ENCODE peak calls at places on chromosomes 13 and 19, in five cellular contexts. V is lower lobe of right lung, T is BE2C, F is brain microvascular endothelial cell, L is progenitor cell of endocrine pancreas. R is an unnamed sample.

GRCh38 chr19:31249217-31249616 is 100.0 kb downstream of the TSHZ3 start:
- DNase-seq in V (no peak), T (no peak), F (no peak), L (no peak), R (no peak)

GRCh38 chr13:100645382-100645781 is 29.2 kb downstream of the TMTC4 start:
- DNase-seq in V (no peak), T (no peak), F (no peak), L (no peak), R (no peak)

GRCh38 chr13:50787316-50788195 is 55.9 kb downstream of the DLEU7 start:
- DNase-seq in V (no peak), T (no peak), F (no peak), L (no peak), R (no peak)

GRCh38 chr19:43776285-43776684 is 4.5 kb downstream of the KCNN4 start:
- DNase-seq in V (no peak), T (no peak), F (no peak), L (no peak), R (no peak)

GRCh38 chr13:41827507-41828213 is 133.2 kb downstream of the VWA8 start:
- DNase-seq in V (no peak), T (no peak), F (peak), L (no peak), R (peak)

GRCh38 chr19:29013325-29013724 is 199.6 kb downstream of the UQCRFS1 start:
- DNase-seq in V (no peak), T (no peak), F (no peak), L (no peak), R (no peak)

GRCh38 chr19:58277748-58278147 is 1.0 kb upstream of the ZNF8 start:
- DNase-seq in V (no peak), T (no peak), F (no peak), L (no peak), R (no peak)

GRCh38 chr13:72694314-72694713 is 33.1 kb downstream of the MZT1 start:
- DNase-seq in V (no peak), T (peak), F (no peak), L (no peak), R (no peak)

GRCh38 chr19:13599681-13600080 is 93.4 kb upstream of the CACNA1A start:
- DNase-seq in V (no peak), T (no peak), F (no peak), L (no peak), R (no peak)

GRCh38 chr19:46192990-46193650 is 36.4 kb upstream of the IGFL1 start:
- DNase-seq in V (no peak), T (peak), F (peak), L (no peak), R (peak)

GRCh38 chr19:29702958-29703320 is 12.1 kb downstream of the C19orf12 start:
- DNase-seq in V (no peak), T (no peak), F (no peak), L (no peak), R (no peak)

GRCh38 chr13:113990321-113990837 is 16.5 kb upstream of the C13orf46 start:
- DNase-seq in V (no peak), T (peak), F (no peak), L (no peak), R (no peak)

GRCh38 chr19:51417107-51417806 is at the start of gene SIGLEC10:
- DNase-seq in V (peak), T (no peak), F (no peak), L (no peak), R (peak)

GRCh38 chr13:91698308-91698707 is 299.9 kb downstream of the GPC5 start:
- DNase-seq in V (no peak), T (no peak), F (no peak), L (no peak), R (no peak)

GRCh38 chr13:26460652-26461051 is 96.8 kb upstream of the WASF3 start:
- DNase-seq in V (no peak), T (peak), F (peak), L (no peak), R (peak)

GRCh38 chr13:108194435-108194936 is 20.9 kb downstream of the LIG4 start:
- DNase-seq in V (no peak), T (no peak), F (no peak), L (no peak), R (no peak)

GRCh38 chr13:114339779-114340534 is 25.7 kb downstream of the CHAMP1 start:
- DNase-seq in V (no peak), T (peak), F (no peak), L (no peak), R (peak)

DNA sequence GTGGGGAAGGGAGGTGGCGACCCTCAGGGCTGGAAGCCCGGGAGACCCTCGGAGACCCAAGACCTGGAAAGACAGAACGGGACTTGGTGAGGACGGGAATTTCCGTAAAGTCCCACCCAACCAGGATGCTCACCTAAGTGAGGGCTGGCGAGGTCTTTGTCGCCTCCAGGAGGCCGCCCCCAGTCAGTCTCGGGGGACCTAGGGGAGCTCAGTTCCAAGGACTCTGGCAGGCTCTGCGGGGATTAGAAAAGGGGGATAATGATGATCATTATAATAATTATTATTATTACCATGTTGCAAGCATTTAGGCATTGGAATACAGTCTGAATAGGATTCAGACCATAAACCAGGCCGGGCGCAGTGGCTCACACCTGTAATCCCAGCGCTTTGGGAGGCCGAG is 9.1 kb upstream of the HSD17B14 start:
- DNase-seq in V (no peak), T (no peak), F (no peak), L (no peak), R (no peak)
- TF ChIP-seq CTCF in V (no peak), T (no peak), F (no peak), L (no peak), R (no peak)

DNA sequence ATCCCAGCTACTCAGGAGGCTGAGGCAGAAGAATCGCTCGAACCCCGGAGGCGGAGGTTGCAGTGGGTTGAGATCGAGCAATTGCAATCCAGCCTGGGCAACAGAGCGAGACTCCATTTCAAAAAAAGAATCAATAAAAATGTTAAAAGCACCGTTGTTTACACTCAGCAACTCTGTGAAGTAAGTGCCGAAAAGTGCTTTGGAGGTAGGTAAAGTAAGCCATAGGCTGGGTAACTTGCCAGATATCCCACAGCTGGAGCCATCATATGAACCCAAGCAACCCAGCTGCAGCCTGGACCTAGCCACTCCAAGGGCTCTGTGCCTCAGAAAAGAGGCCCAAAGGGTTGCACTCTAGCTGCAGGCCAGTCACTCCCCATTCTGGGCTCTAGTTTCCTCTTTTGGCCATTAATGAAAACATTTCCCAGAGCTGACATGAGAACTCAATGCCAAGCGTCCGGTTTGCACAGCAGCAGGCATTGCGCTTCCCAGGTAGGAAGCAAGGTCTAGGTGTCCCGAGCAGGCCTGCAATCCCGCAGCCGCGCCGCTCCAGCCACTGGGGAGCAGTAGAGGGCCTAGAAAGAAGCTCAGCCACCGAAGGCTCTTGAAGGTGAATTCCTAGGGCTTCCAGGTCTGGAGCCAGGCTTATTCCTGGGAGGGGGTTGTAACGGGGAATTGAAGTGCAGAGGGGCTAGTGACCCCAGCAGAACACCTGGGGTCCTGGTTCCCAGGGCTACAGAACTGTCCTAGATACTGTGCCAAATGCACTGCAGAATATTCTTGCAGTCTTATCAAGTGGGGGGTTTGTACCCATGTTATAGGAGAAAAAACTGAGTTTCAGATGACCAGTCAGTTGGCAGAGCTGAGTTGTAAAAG is 4.1 kb upstream of the CD79A start:
- DNase-seq in V (peak), T (peak), F (peak), L (peak), R (peak)
- TF ChIP-seq CTCF in V (peak), T (peak), F (peak), L (peak), R (peak)

GRCh38 chr13:70054572-70054971 is 53.1 kb upstream of the ATXN8OS start:
- DNase-seq in V (no peak), T (no peak), F (no peak), L (no peak), R (no peak)
- TF ChIP-seq CTCF in V (no peak), T (no peak), F (no peak), L (no peak), R (no peak)

GRCh38 chr19:44845612-44846454 is at the start of gene NECTIN2:
- DNase-seq in V (peak), T (peak), F (peak), L (peak), R (peak)
- TF ChIP-seq CTCF in V (peak), T (peak), F (peak), L (peak), R (peak)

GRCh38 chr19:15562145-15562544 is 52.9 kb upstream of the CYP4F8 start:
- DNase-seq in V (no peak), T (no peak), F (no peak), L (no peak), R (no peak)

GRCh38 chr19:15562861-15563260 is 52.2 kb upstream of the CYP4F8 start:
- DNase-seq in V (no peak), T (no peak), F (no peak), L (no peak), R (no peak)

GRCh38 chr19:15563931-15564330 is 51.1 kb upstream of the CYP4F8 start:
- DNase-seq in V (no peak), T (no peak), F (no peak), L (no peak), R (no peak)

GRCh38 chr19:15563325-15563794 is 51.7 kb upstream of the CYP4F8 start:
- DNase-seq in V (no peak), T (peak), F (no peak), L (no peak), R (peak)

DNA sequence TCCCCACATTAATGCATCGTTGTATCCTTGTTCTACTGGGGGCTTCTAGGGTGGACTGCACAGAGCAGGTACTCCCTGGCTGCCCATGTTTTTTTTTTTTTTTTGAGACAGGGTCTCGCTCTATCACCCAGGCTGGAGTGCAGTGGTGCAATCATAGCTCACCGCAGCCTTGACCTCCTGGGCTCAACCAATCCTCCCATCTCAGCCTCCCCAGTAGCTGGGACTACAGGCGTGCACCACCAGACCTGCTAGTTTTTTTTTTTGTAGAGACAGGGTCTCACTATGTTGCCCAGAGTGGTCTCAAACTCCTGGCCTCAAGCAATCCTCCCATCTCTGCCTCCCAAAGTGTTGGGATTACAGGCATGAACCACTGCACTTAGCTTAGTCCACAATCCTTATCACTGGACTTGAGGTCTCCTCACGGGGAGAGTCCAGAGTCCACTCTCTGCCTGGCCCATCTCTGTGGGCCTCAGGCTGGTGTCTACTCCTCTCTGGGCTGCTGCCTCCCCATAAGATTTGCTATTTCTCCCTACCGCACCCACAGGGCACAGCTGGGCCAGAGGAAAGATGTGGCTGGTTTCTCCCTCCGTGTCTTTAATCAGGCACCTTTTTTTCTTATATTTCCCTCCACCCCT is 50.4 kb upstream of the CYP4F8 start:
- DNase-seq in V (no peak), T (no peak), F (no peak), L (no peak), R (no peak)
- TF ChIP-seq CTCF in V (no peak), T (no peak), F (no peak), L (no peak), R (no peak)

DNA sequence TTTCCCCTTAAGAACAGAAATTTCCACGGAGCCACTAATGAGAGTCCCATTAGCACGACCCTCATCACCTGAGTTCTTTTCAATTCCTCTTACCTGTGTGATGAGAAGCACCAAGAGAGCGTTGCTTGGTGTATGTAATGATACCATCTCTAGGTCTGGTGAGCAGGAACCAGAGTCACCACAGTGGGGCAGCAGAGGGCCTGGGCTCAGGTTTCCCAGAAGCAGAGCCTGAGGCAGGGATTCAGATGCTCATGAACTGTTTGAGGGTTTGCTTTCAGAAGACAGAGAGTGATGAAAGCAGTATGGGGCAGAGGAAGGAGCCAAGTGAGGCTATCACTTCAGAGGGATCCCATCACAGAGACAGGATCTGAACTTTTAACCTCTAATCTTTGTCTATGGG is 3.1 kb upstream of the PTPRH start:
- DNase-seq in V (no peak), T (peak), F (no peak), L (no peak), R (no peak)
- TF ChIP-seq CTCF in V (peak), T (peak), F (peak), L (peak), R (peak)

GRCh38 chr19:40534148-40534547 is 42.5 kb upstream of the SHKBP1 start:
- DNase-seq in V (no peak), T (no peak), F (no peak), L (no peak), R (no peak)

GRCh38 chr19:40543029-40543597 is 33.6 kb upstream of the SHKBP1 start:
- DNase-seq in V (no peak), T (no peak), F (no peak), L (no peak), R (no peak)

GRCh38 chr19:40533508-40533907 is 43.2 kb upstream of the SHKBP1 start:
- DNase-seq in V (no peak), T (no peak), F (no peak), L (no peak), R (peak)

GRCh38 chr19:40542197-40542859 is 34.3 kb upstream of the SHKBP1 start:
- DNase-seq in V (peak), T (peak), F (no peak), L (no peak), R (peak)

GRCh38 chr19:40539070-40539469 is 37.6 kb upstream of the SHKBP1 start:
- DNase-seq in V (no peak), T (no peak), F (no peak), L (no peak), R (no peak)
- TF ChIP-seq CTCF in V (no peak), T (peak), F (peak), L (peak), R (peak)